ENCODE peak calls at places on chromosomes 1 and 21, in seven cellular contexts. W, K, I, O, H, C and R are unnamed samples.

GRCh38 chr21:43609501-43610340 is 49.6 kb downstream of the HSF2BP start:
- DNase-seq in C (peak), H (no peak), I (no peak), O (peak), K (peak), W (no peak), R (no peak)

GRCh38 chr1:243345205-243345604 is 89.4 kb downstream of the SDCCAG8 start:
- DNase-seq in I (no peak), H (no peak), C (peak), W (no peak), O (no peak), K (no peak), R (no peak)

GRCh38 chr1:10685851-10686403 is 110.5 kb downstream of the CASZ1 start:
- DNase-seq in K (peak), C (no peak), I (no peak), H (no peak), W (peak), O (peak), R (no peak)

GRCh38 chr1:206946261-206946660 is at the start of gene PIGR:
- DNase-seq in K (peak), I (no peak), H (no peak), C (no peak), W (no peak), O (peak), R (no peak)

GRCh38 chr1:151165281-151165737 is 393 bp downstream of the LYSMD1 start:
- DNase-seq in I (no peak), K (no peak), H (no peak), C (peak), W (no peak), O (peak), R (no peak)

GRCh38 chr1:5917591-5918274 is 74.5 kb downstream of the NPHP4 start:
- DNase-seq in K (no peak), C (no peak), W (no peak), O (no peak), I (no peak), H (no peak), R (no peak)

GRCh38 chr1:37255111-37255795 is 219.1 kb upstream of the ZC3H12A start:
- DNase-seq in K (no peak), H (no peak), C (peak), O (no peak), W (no peak), I (no peak), R (no peak)

GRCh38 chr1:14516974-14517812 is 81.3 kb upstream of the KAZN start:
- DNase-seq in C (no peak), O (no peak), K (no peak), I (no peak), H (no peak), W (peak), R (peak)

GRCh38 chr1:185200889-185201288 is 43.9 kb downstream of the SWT1 start:
- DNase-seq in W (no peak), C (no peak), H (no peak), K (no peak), O (no peak), I (no peak), R (no peak)

GRCh38 chr1:151457911-151458882 is 1.1 kb downstream of the POGZ start:
- DNase-seq in C (peak), H (peak), I (no peak), K (peak), W (peak), O (peak), R (peak)

GRCh38 chr1:38929054-38929453 is 12.6 kb downstream of the RHBDL2 start:
- DNase-seq in I (no peak), C (no peak), K (no peak), W (no peak), O (no peak), H (no peak), R (no peak)

GRCh38 chr1:26046313-26047031 is 554 bp upstream of the SLC30A2 start:
- DNase-seq in C (no peak), W (no peak), I (no peak), O (no peak), H (no peak), K (no peak), R (no peak)

GRCh38 chr1:72481420-72481819 is 199.1 kb upstream of the NEGR1 start:
- DNase-seq in K (no peak), W (no peak), H (no peak), C (no peak), O (no peak), I (no peak), R (no peak)

GRCh38 chr1:107138166-107138565 is 2.7 kb upstream of the NTNG1 start:
- DNase-seq in K (no peak), H (no peak), O (no peak), I (no peak), W (no peak), C (no peak), R (no peak)

GRCh38 chr1:207823880-207824566 is 72.2 kb downstream of the CD46 start:
- DNase-seq in O (peak), W (peak), H (peak), C (peak), I (peak), K (peak), R (peak)

GRCh38 chr1:206112600-206113301 is 4.4 kb downstream of the AVPR1B start:
- DNase-seq in O (peak), H (no peak), I (no peak), K (peak), C (no peak), W (no peak), R (no peak)

GRCh38 chr21:25103500-25104207 is 503.6 kb downstream of the MRPL39 start:
- DNase-seq in W (no peak), C (no peak), K (no peak), I (no peak), O (no peak), H (no peak), R (no peak)

GRCh38 chr1:51454554-51454953 is 64.5 kb downstream of the EPS15 start:
- DNase-seq in H (no peak), W (no peak), K (no peak), O (no peak), I (no peak), C (no peak), R (no peak)

GRCh38 chr1:168959382-168959781 is 147.1 kb upstream of the ATP1B1 start:
- DNase-seq in K (no peak), C (no peak), O (no peak), W (no peak), I (no peak), H (no peak), R (no peak)

GRCh38 chr21:34198232-34199120 is 125.1 kb downstream of the MRPS6 start:
- DNase-seq in C (no peak), I (no peak), O (no peak), K (no peak), H (peak), W (no peak), R (no peak)

GRCh38 chr1:111346089-111346885 is 55.6 kb downstream of the CHIA start:
- DNase-seq in W (peak), O (peak), H (peak), I (peak), K (peak), C (peak), R (peak)

GRCh38 chr1:9413143-9413876 is 120.6 kb downstream of the SPSB1 start:
- DNase-seq in C (peak), O (no peak), H (peak), W (peak), I (peak), K (peak), R (peak)

GRCh38 chr1:68057564-68057963 is 7.1 kb upstream of the DIRAS3 start:
- DNase-seq in H (no peak), K (no peak), C (no peak), W (no peak), O (no peak), I (no peak), R (no peak)

GRCh38 chr1:30272288-30273020 is 450.9 kb downstream of the MATN1 start:
- DNase-seq in W (no peak), I (no peak), O (no peak), K (no peak), H (no peak), C (no peak), R (no peak)

GRCh38 chr1:57860333-57860732 is 436.5 kb upstream of the DAB1 start:
- DNase-seq in W (no peak), H (no peak), C (no peak), K (no peak), O (no peak), I (no peak), R (no peak)

DNA sequence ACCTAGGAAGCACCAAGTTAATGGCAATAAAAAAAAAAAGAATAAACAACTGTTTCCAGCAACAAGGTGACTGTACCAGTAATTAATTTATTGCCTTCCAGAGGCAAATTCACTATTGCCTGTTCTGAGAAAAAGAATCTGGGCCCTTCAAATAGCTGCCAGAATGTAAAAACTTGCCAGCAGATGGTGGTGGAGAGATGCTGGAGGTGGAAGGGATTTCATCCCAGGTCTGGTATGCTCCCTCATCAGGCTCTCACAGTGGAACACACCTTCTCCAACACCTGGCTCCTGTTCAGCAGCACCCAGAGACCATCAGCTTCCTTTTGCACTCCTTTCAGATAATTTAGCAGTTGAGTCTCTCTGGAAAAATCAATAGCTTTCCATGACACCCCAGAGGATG is 792.9 kb upstream of the ADAMTS5 start:
- DNase-seq in K (no peak), I (no peak), H (no peak), C (no peak), W (no peak), O (no peak), R (no peak)
- TF ChIP-seq CTCF in K (no peak), I (no peak), H (no peak), C (no peak), W (peak), O (no peak), R (no peak)

DNA sequence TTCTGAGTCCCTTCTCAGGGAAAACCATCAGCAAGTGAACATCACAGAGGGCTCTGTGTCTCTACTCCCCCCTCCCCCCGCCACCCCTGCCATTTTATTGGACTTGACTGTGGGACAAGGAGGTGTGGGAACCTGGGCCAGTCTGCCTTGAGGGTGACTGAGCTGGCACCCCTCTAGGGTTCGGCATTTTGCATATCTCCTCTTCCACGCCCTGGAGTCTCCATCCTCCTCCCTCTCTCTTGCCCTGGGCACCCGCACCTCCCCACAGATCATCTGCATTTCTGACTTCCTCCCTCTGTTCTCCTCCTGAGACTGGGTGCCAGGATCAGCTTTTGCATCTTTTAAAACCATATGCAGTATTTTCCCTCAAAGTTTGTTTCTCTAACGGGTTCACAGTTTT is 107.1 kb upstream of the ERRFI1 start:
- DNase-seq in H (no peak), C (no peak), I (no peak), O (no peak), K (no peak), W (no peak), R (no peak)
- TF ChIP-seq CTCF in H (no peak), C (no peak), I (no peak), O (no peak), K (no peak), W (no peak), R (no peak)

DNA sequence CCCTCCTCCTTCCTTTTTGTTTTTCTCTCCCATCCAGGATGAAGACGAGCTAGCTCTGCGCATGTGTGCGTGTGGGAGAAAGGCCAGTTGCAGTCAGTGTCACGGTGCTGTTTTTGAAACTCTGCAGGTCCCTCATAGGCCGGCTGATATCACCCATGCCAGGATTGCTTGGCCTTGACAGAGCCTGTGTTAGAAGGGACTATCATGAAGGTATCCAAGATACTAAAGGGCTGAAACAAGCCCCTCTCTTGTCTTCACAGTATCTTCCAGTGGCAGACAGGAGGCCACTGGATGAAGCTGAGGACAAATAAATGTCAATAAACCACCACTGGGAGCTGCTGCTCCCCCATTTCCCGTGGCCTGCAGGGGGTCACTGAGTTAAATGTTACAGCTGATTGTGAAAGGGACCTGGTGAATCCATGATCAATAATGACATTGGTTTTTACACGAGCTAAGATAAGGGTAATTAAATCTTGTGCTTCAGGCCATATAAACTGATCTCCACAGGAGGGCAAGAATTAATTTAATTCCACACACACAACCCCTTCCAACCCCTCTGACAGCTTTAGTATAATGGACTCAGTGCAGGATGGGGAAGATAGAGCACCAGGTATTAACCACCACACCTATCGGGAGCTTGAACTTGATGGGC is 64.6 kb upstream of the TARBP1 start:
- DNase-seq in H (no peak), W (no peak), K (no peak), O (no peak), I (no peak), C (no peak), R (no peak)
- TF ChIP-seq CTCF in H (no peak), W (peak), K (no peak), O (no peak), I (no peak), C (no peak), R (no peak)

GRCh38 chr1:176205322-176205914 is 1.7 kb downstream of the COP1 start:
- DNase-seq in C (no peak), I (no peak), W (no peak), H (no peak), K (no peak), O (no peak), R (no peak)

GRCh38 chr1:176203735-176204134 is 3.4 kb downstream of the COP1 start:
- DNase-seq in O (no peak), C (no peak), K (no peak), W (no peak), H (no peak), I (no peak), R (no peak)

GRCh38 chr1:176208034-176208433 is 948 bp upstream of the COP1 start:
- DNase-seq in W (no peak), O (no peak), I (no peak), H (no peak), C (no peak), K (no peak), R (no peak)

GRCh38 chr1:176206006-176206960 is 803 bp downstream of the COP1 start:
- DNase-seq in I (no peak), C (peak), O (peak), W (no peak), K (peak), H (peak), R (no peak)

DNA sequence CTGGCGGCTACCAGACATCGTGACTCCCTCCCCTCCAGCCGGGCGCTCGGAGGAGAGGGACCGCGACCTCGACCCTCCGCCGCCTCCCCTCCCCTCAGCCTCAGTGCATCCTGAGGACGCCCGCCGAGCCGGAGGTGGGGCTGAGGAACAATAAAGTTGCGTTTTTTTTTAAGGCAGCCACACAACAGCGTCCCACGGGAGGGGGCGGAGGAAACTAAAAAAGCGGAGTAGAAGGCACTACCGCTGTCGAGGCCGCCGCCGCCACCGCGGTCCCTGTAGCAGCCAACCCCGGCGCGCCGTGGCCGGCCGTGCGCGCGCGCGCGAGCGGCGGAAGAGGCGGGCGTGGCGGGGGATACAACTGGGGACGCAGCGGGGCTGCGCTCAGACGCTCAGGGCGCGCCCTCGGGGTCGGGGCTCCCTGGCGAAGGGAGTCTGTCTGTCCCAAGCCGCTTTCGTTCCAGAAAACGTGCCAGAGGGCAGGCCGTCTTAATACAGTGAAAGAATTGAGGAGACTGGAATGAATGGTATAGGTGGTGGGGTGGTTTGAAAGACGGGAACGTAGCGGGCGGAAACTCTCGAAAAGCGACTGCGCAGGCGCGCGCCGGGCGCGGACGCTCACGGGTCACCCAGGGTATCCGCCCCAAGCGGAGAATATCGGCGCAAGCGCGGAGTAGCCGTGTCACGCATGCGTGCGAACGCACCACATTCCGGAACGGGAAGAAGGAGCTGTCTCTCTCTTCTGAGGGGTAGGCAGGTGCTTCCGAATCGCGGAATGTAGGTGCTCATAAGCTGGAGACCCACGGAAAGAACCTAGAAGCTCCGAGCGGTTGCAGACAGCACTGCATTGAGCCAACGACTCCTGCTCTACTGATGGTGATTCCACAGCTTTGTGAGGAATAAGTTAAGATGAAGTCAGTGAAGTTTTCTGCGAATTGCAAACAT is at the start of gene COP1:
- DNase-seq in O (peak), K (peak), H (peak), W (peak), I (peak), C (peak), R (peak)
- TF ChIP-seq CTCF in O (no peak), K (no peak), H (no peak), W (no peak), I (no peak), C (no peak), R (no peak)

DNA sequence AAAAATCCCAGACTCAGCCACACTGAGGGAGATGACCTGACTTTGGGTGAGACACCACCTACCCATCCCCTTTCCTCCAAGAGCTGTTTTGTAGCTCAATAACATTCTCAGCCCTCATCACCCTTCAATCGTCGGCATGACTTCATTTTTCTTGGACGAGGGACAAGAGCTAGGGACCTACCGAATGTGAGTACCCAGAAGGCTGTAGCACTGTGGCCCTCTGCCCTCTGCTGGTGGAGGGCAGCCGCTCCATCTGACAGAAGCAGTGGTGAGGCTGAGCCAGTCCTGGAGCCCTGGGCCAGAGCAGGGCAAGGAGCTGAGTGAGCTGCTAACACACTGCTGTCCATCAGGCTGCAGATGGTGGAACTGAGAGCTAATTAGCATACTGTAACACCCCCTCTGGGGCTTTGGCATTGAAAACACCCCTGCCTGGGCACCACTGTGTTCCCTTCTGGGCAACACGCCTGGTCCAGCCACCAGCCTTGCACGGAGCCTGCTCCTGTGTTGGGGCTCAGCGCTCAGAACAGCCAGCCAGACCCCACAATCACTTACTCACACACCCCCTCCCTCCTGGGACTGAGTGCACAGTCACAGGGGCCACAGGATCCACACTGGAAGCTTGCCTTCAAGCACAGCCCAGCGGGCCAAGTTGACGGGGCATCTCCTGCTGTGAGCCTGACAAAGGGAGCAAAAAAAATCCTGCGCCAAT is 18.3 kb upstream of the ALPL start:
- DNase-seq in O (no peak), H (no peak), K (no peak), C (peak), W (peak), I (no peak), R (no peak)
- TF ChIP-seq CTCF in O (no peak), H (peak), K (no peak), C (peak), W (peak), I (no peak), R (peak)

GRCh38 chr1:180631197-180631765 is 541 bp upstream of the XPR1 start:
- DNase-seq in K (no peak), H (no peak), W (no peak), I (no peak), O (no peak), C (no peak), R (no peak)

GRCh38 chr1:180632326-180633088 is 685 bp downstream of the XPR1 start:
- DNase-seq in C (peak), I (no peak), H (peak), K (peak), W (no peak), O (peak), R (no peak)

GRCh38 chr1:180633092-180634045 is 1.5 kb downstream of the XPR1 start:
- DNase-seq in K (no peak), H (no peak), W (no peak), I (no peak), C (no peak), O (no peak), R (peak)

GRCh38 chr1:180630408-180631196 is 1.2 kb upstream of the XPR1 start:
- DNase-seq in W (no peak), C (no peak), H (no peak), I (no peak), O (no peak), K (no peak), R (no peak)

GRCh38 chr1:180631766-180632325 is at the start of gene XPR1:
- DNase-seq in O (peak), C (peak), W (peak), K (peak), I (peak), H (peak), R (peak)
- TF ChIP-seq CTCF in O (peak), C (no peak), W (peak), K (no peak), I (no peak), H (no peak), R (peak)

DNA sequence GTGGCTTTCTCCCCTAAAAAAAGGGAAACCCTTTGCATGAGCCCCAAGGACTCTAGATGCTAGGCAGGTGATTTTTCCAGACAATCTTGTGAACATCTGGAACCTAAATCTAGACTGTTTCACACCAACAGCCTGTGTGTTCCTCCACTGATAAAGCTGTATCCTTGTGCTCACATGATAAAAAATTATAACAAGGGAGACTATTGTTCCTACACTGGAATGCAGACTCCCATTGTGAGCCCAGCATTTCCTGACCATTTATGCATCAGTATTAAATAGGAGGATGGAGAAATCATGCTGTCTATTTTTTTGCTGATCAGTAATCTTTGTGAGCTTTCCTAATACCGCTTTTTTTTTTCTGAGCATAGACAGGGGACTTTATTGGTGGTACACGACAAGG is 52.5 kb downstream of the ZNF697 start:
- DNase-seq in H (no peak), O (no peak), I (no peak), K (no peak), W (no peak), C (no peak), R (no peak)
- TF ChIP-seq CTCF in H (no peak), O (no peak), I (no peak), K (no peak), W (no peak), C (no peak), R (no peak)